ENCODE peak calls at places on chromosomes 4 and X, in six cellular contexts. I is activated CD4-positive, alpha-beta memory T cell treated with anti-CD3 and anti-CD28 coated beads for 36 hours; J is nephron progenitor cell; P is MM.1S; S is activated naive CD8-positive, alpha-beta T cell treated with anti-CD3 and anti-CD28 coated beads, Interleukin-2, amount 50 U/mL, for 16 hours; T is activated CD8-positive, alpha-beta memory T cell treated with anti-CD3 and anti-CD28 coated beads for 4 hours. V is an unnamed sample.

GRCh38 chr4:4820264-4820663 is 39.2 kb upstream of the MSX1 start:
- DNase-seq in T (no peak), P (no peak), I (no peak), S (no peak), J (peak; percentile 50), V (peak; percentile 68)

GRCh38 chr4:106679063-106679462 is 310.5 kb upstream of the GIMD1 start:
- DNase-seq in I (no peak), P (no peak), S (no peak), T (no peak), J (no peak), V (no peak)

GRCh38 chr4:183878571-183878970 is 26.5 kb upstream of the STOX2 start:
- DNase-seq in P (no peak), T (no peak), J (no peak), S (no peak), I (no peak), V (no peak)

GRCh38 chr4:77665381-77666069 is 59.9 kb downstream of the CXCL13 start:
- DNase-seq in T (no peak), S (no peak), I (peak; percentile 60), J (no peak), P (no peak), V (no peak)

GRCh38 chr4:762211-763190 is 56.9 kb downstream of the PCGF3 start:
- DNase-seq in I (no peak), T (no peak), J (no peak), S (no peak), P (no peak), V (no peak)

GRCh38 chr4:65028592-65028991 is 619.3 kb upstream of the TECRL start:
- DNase-seq in P (no peak), J (no peak), T (no peak), S (no peak), I (no peak), V (no peak)

GRCh38 chr4:164997324-164997723 is 19.9 kb upstream of the TRIM61 start:
- DNase-seq in P (peak; percentile 16), S (no peak), T (no peak), I (no peak), J (no peak), V (no peak)

GRCh38 chr4:137443031-137443800 is 89.1 kb downstream of the PCDH18 start:
- DNase-seq in J (no peak), T (no peak), I (no peak), P (no peak), S (no peak), V (no peak)

GRCh38 chrX:136731798-136732197 is 48.9 kb downstream of the ARHGEF6 start:
- DNase-seq in T (no peak), P (no peak), J (no peak), S (no peak), I (no peak), V (no peak)

GRCh38 chr4:184437988-184438774 is 36.2 kb downstream of the IRF2 start:
- DNase-seq in P (no peak), T (no peak), S (no peak), J (no peak), I (no peak), V (no peak)

GRCh38 chr4:2257361-2258001 is 4.4 kb downstream of the MXD4 start:
- DNase-seq in I (peak; percentile 5), P (no peak), T (no peak), S (no peak), J (no peak), V (no peak)

GRCh38 chr4:81891005-81891795 is 419.5 kb upstream of the RASGEF1B start:
- DNase-seq in I (no peak), J (no peak), T (no peak), P (no peak), S (no peak), V (no peak)

GRCh38 chrX:68114573-68115199 is 318.6 kb downstream of the OPHN1 start:
- DNase-seq in T (no peak), J (no peak), P (peak; percentile 23), S (no peak), I (no peak), V (no peak)

GRCh38 chr4:127856485-127857447 is 23.9 kb upstream of the PLK4 start:
- DNase-seq in S (no peak), I (no peak), P (no peak), T (no peak), J (no peak), V (no peak)

GRCh38 chr4:179678093-179678804 is 2236.0 kb upstream of the AGA start:
- DNase-seq in T (no peak), J (no peak), P (no peak), I (no peak), S (no peak), V (no peak)

GRCh38 chrX:74422576-74423288 is 1.4 kb downstream of the SLC16A2 start:
- DNase-seq in S (no peak), J (peak; percentile 67), T (no peak), I (no peak), P (no peak), V (peak; percentile 31)

GRCh38 chr4:165297626-165298025 is 29.8 kb upstream of the MSMO1 start:
- DNase-seq in J (no peak), P (no peak), I (no peak), S (no peak), T (no peak), V (no peak)

GRCh38 chr4:3177905-3178304 is 71.1 kb upstream of the MSANTD1 start:
- DNase-seq in I (no peak), S (no peak), T (no peak), P (no peak), J (no peak), V (no peak)

GRCh38 chrX:119455264-119455663 is 13.0 kb upstream of the SLC25A5 start:
- DNase-seq in S (no peak), T (no peak), I (no peak), P (no peak), J (no peak), V (no peak)

GRCh38 chr4:153538408-153539057 is 72.4 kb downstream of the TMEM131L start:
- DNase-seq in P (no peak), J (peak; percentile 18), S (no peak), I (no peak), T (no peak), V (peak; percentile 15)

GRCh38 chrX:149757206-149758067 is 16.4 kb upstream of the HSFX1 start:
- DNase-seq in S (no peak), J (no peak), P (no peak), I (no peak), T (no peak), V (no peak)

GRCh38 chr4:155548173-155548572 is 118.5 kb upstream of the GUCY1A1 start:
- DNase-seq in P (no peak), I (no peak), S (no peak), T (no peak), J (no peak), V (no peak)

GRCh38 chr4:186037692-186038658 is 31.0 kb upstream of the TLR3 start:
- DNase-seq in T (no peak), P (peak; percentile 63), J (peak; percentile 45), I (peak; percentile 13), S (no peak), V (peak; percentile 25)

GRCh38 chr4:10619220-10619619 is 65.3 kb downstream of the CLNK start:
- DNase-seq in T (no peak), I (no peak), P (no peak), J (no peak), S (no peak), V (no peak)

GRCh38 chr4:157075811-157076577 is at the start of gene GLRB:
- DNase-seq in T (no peak), I (no peak), P (no peak), J (peak; percentile 72), S (no peak), V (peak; percentile 13)

GRCh38 chrX:136907626-136908025 is 27.1 kb upstream of the RBMX start:
- DNase-seq in I (no peak), P (no peak), S (no peak), T (no peak), J (peak; percentile 6), V (no peak)

V was measured in occipital lobe.